ENCODE peak calls at places on chromosomes 1 and 21, in four cellular contexts. P, I, S and G are unnamed samples.

GRCh38 chr21:20258542-20258941 is 739.7 kb upstream of the NCAM2 start:
- DNase-seq in S (no peak), I (no peak), P (no peak), G (no peak)

GRCh38 chr1:3213730-3214129 is 144.7 kb downstream of the PRDM16 start:
- DNase-seq in I (no peak), P (no peak), S (no peak), G (no peak)

GRCh38 chr1:225651376-225651871 is 1.5 kb downstream of the ENAH start:
- DNase-seq in P (peak; percentile 13), S (no peak), I (no peak), G (no peak)

GRCh38 chr1:180169641-180170155 is 15.0 kb downstream of the QSOX1 start:
- DNase-seq in S (no peak), I (no peak), P (no peak), G (no peak)

GRCh38 chr1:53562983-53563379 is 103.8 kb downstream of the DMRTB1 start:
- DNase-seq in P (no peak), S (no peak), I (no peak), G (no peak)

GRCh38 chr1:202812176-202813026 is 1.6 kb downstream of the PCAT6 start:
- DNase-seq in P (no peak), I (peak; percentile 56), S (no peak), G (peak; percentile 67)

GRCh38 chr1:85571830-85572229 is 8.7 kb upstream of the CCN1 start:
- DNase-seq in P (no peak), I (no peak), S (no peak), G (no peak)

GRCh38 chr1:113538225-113538624 is 147.9 kb downstream of the MAGI3 start:
- DNase-seq in P (no peak), S (no peak), I (no peak), G (no peak)

GRCh38 chr1:80153762-80154555 is 1147.4 kb upstream of the ADGRL4 start:
- DNase-seq in P (no peak), S (no peak), I (no peak), G (peak; percentile 59)

GRCh38 chr1:3898994-3899775 is 887 bp downstream of the C1orf174 start:
- DNase-seq in S (no peak), I (no peak), P (no peak), G (no peak)

GRCh38 chr1:91804546-91805023 is 81.4 kb downstream of the TGFBR3 start:
- DNase-seq in S (peak; percentile 75), I (no peak), P (no peak), G (no peak)

GRCh38 chr1:6211731-6212130 is 5.8 kb downstream of the RNF207 start:
- DNase-seq in I (no peak), S (no peak), P (no peak), G (no peak)

GRCh38 chr1:198771562-198772153 is 132.8 kb downstream of the PTPRC start:
- DNase-seq in I (peak; percentile 60), S (no peak), P (peak; percentile 2), G (no peak)

GRCh38 chr1:176479920-176480319 is 16.9 kb downstream of the PAPPA2 start:
- DNase-seq in P (no peak), I (peak; percentile 53), S (no peak), G (peak; percentile 68)

GRCh38 chr21:42983102-42983501 is 8.7 kb downstream of the PKNOX1 start:
- DNase-seq in I (no peak), P (no peak), S (no peak), G (no peak)

GRCh38 chr1:227378876-227379554 is 60.7 kb upstream of the CDC42BPA start:
- DNase-seq in S (no peak), P (no peak), I (no peak), G (no peak)

GRCh38 chr1:25672763-25673409 is 56.3 kb downstream of the MAN1C1 start:
- DNase-seq in I (no peak), P (no peak), S (no peak), G (no peak)

GRCh38 chr1:159229896-159230295 is 25.2 kb downstream of the ACKR1 start:
- DNase-seq in I (no peak), P (no peak), S (no peak), G (no peak)

GRCh38 chr1:149942207-149942606 is 5.5 kb upstream of the MTMR11 start:
- DNase-seq in I (peak; percentile 75), S (no peak), P (no peak), G (peak; percentile 82)

GRCh38 chr1:55868026-55868425 is 652.9 kb upstream of the USP24 start:
- DNase-seq in S (no peak), P (no peak), I (peak; percentile 22), G (no peak)

GRCh38 chr1:179178135-179178630 is 51.3 kb downstream of the ABL2 start:
- DNase-seq in I (no peak), P (no peak), S (no peak), G (no peak)

GRCh38 chr1:115300087-115300856 is 37.8 kb downstream of the NGF start:
- DNase-seq in I (no peak), P (no peak), S (no peak), G (peak; percentile 63)

GRCh38 chr1:204574856-204575145 is 58.6 kb downstream of the MDM4 start:
- DNase-seq in I (no peak), S (no peak), P (no peak), G (no peak)

GRCh38 chr1:79614762-79615161 is 608.2 kb upstream of the ADGRL4 start:
- DNase-seq in S (no peak), I (no peak), P (no peak), G (no peak)

GRCh38 chr1:58874757-58875755 is 91.2 kb upstream of the JUN start:
- DNase-seq in S (no peak), P (no peak), I (peak; percentile 82), G (peak; percentile 85)

GRCh38 chr1:92877792-92878191 is 46.0 kb downstream of the RPL5 start:
- DNase-seq in I (no peak), P (peak; percentile 31), S (no peak), G (no peak)

GRCh38 chr1:119367332-119368124 is 1.1 kb upstream of the HAO2 start:
- DNase-seq in P (peak; percentile 8), S (no peak), I (peak; percentile 50), G (peak; percentile 51)

GRCh38 chr21:46060596-46061061 is 37.3 kb upstream of the COL6A2 start:
- DNase-seq in P (no peak), I (no peak), S (no peak), G (peak; percentile 10)

GRCh38 chr1:9280015-9280860 is 12.5 kb upstream of the SPSB1 start:
- DNase-seq in S (no peak), P (no peak), I (no peak), G (peak; percentile 71)

GRCh38 chr1:81349194-81349965 is 451.4 kb upstream of the ADGRL2 start:
- DNase-seq in P (no peak), S (no peak), I (peak; percentile 37), G (peak; percentile 56)

GRCh38 chr1:1306070-1306660 is 1.6 kb downstream of the ACAP3 start:
- DNase-seq in I (no peak), P (no peak), S (no peak), G (peak; percentile 76)

GRCh38 chr21:45293214-45293725 is 5.6 kb upstream of the POFUT2 start:
- DNase-seq in I (no peak), P (no peak), S (no peak), G (peak; percentile 59)

GRCh38 chr1:198265073-198265661 is 108.4 kb downstream of the NEK7 start:
- DNase-seq in I (peak; percentile 20), P (no peak), S (no peak), G (no peak)

GRCh38 chr1:41803656-41804055 is 115.1 kb downstream of the HIVEP3 start:
- DNase-seq in S (no peak), P (peak; percentile 23), I (no peak), G (no peak)

GRCh38 chr1:22155517-22155916 is 12.6 kb upstream of the WNT4 start:
- DNase-seq in I (no peak), P (no peak), S (no peak), G (no peak)

GRCh38 chr1:110114784-110115183 is 2.5 kb downstream of the UBL4B start:
- DNase-seq in I (no peak), P (no peak), S (no peak), G (no peak)

GRCh38 chr1:100391675-100392074 is 39.4 kb downstream of the CDC14A start:
- DNase-seq in P (no peak), I (no peak), S (peak; percentile 11), G (no peak)

GRCh38 chr1:1431845-1432565 is 3.5 kb upstream of the VWA1 start:
- DNase-seq in I (peak; percentile 53), P (no peak), S (no peak), G (peak; percentile 82)

GRCh38 chr1:25796807-25797458 is 3.1 kb upstream of the SELENON start:
- DNase-seq in S (peak; percentile 82), P (peak; percentile 70), I (peak; percentile 91), G (peak; percentile 97)

GRCh38 chr1:86933562-86934377 is 19.3 kb downstream of the HS2ST1 start:
- DNase-seq in I (no peak), P (no peak), S (no peak), G (peak; percentile 63)